ENCODE peak calls at places on chromosome 12, in four cellular contexts. O is CD4-positive, CD25-positive, alpha-beta regulatory T cell; B is fibroblast of lung; M is MM.1S. I is an unnamed sample.

GRCh38 chr12:79652521-79652920 is 38.2 kb downstream of the PAWR start:
- DNase-seq in O (no peak), B (no peak), M (no peak), I (no peak)

GRCh38 chr12:62191747-62192485 is 68.3 kb upstream of the USP15 start:
- DNase-seq in O (peak; percentile 25), B (peak; percentile 43), M (no peak), I (no peak)

GRCh38 chr12:121490401-121491257 is 90.2 kb downstream of the KDM2B start:
- DNase-seq in O (no peak), B (no peak), M (no peak), I (no peak)

GRCh38 chr12:85191-85666 is 18.7 kb downstream of the IQSEC3 start:
- DNase-seq in O (no peak), B (no peak), M (no peak), I (no peak)

GRCh38 chr12:127169321-127170270 is 1097.4 kb upstream of the TMEM132C start:
- DNase-seq in O (no peak), B (no peak), M (no peak), I (no peak)

GRCh38 chr12:25785164-25785563 is 173.3 kb upstream of the RASSF8 start:
- DNase-seq in O (no peak), B (no peak), M (no peak), I (no peak)

GRCh38 chr12:6229823-6230222 is 29.6 kb downstream of the CD9 start:
- DNase-seq in O (no peak), B (peak; percentile 97), M (no peak), I (no peak)

GRCh38 chr12:116529048-116529447 is 30.1 kb upstream of the MAP1LC3B2 start:
- DNase-seq in O (no peak), B (peak; percentile 49), M (no peak), I (no peak)

GRCh38 chr12:105935981-105936380 is 202.8 kb downstream of the NUAK1 start:
- DNase-seq in O (no peak), B (peak; percentile 31), M (no peak), I (no peak)

GRCh38 chr12:26135010-26135420 is 10.2 kb upstream of the BHLHE41 start:
- DNase-seq in O (no peak), B (no peak), M (no peak), I (no peak)

GRCh38 chr12:109815874-109816617 is 17.2 kb downstream of the TRPV4 start:
- DNase-seq in O (no peak), B (no peak), M (no peak), I (no peak)

GRCh38 chr12:42473130-42473529 is 116.4 kb downstream of the PRICKLE1 start:
- DNase-seq in O (no peak), B (peak; percentile 65), M (no peak), I (no peak)

GRCh38 chr12:34605510-34605887 is 583.2 kb downstream of the ALG10 start:
- DNase-seq in O (no peak), B (no peak), M (no peak), I (peak; percentile 3)

GRCh38 chr12:34605955-34606748 is 583.9 kb downstream of the ALG10 start:
- DNase-seq in O (no peak), B (no peak), M (no peak), I (no peak)

GRCh38 chr12:34604227-34604626 is 581.9 kb downstream of the ALG10 start:
- DNase-seq in O (no peak), B (no peak), M (no peak), I (no peak)

GRCh38 chr12:34603382-34604035 is 581.2 kb downstream of the ALG10 start:
- DNase-seq in O (no peak), B (no peak), M (no peak), I (peak; percentile 1)

DNA sequence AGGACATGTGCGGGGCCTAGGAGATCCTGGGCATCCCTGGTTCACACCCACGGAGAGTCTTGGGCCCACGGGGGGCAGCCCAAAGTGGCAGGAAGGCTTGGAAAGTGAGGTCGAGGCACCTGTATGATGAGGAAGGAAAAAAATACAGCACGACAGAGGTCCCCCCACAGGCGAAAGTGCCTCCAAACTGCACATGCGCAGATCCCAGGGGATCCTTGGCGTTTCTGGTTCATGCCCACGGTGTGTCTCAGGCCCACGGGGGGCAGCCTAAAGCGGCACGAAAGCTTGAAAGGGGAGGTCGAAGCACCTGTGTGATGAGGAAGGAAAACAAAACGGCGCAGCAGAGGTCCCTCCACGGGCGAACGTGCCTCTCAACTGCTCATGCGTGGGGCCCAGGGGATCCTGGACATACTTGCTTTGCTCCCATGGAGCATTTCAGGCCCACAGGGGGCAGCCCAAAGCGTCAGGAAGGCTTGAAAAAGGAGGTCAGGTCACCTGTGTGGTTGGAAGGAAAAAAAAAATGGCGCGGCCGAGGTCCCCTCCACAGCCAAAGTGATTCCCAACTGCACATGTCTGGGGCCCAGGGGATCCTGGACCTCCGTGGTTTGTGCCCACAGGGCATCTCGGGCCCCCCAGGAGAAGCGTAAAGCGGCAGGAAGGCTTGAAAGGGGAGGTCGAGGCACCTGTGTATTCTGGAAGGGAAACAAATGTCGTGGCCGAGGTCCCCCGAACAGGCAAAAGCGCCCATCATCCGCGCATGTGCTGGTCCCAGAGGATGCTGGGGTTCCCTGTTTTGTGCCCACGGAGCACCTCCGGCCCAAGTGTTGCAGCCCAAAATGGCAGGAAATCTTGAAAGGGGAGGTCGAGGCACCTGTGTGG is 582.6 kb downstream of the ALG10 start:
- DNase-seq in O (no peak), B (no peak), M (no peak), I (no peak)
- H3K9me3 ChIP-seq in O (no peaks in the 10 kb centered on the region), B (no peaks in the 10 kb centered on the region), M (no peaks in the 10 kb centered on the region), I (peaks cover 5% of the 10 kb centered on the region)

DNA sequence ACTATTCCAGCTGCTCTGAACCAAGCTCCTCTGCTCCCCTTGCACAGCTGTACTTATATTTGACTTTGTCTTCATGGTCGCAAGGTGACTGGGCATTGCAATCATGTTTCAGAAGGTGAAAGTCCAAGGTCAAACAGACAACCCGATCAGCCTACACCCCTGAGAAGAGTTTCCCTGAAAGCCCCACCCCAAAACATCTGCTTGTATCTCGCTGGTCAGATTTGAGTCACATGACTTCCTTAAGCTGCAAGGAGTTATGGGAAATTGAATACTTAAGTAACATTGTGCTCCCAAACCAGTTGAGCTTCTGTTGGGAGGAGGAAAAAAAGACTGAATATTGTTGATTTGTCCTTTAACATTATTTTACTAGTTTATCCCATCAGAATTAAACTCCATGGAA is 83.4 kb upstream of the FZD10 start:
- DNase-seq in O (no peak), B (no peak), M (no peak), I (no peak)
- H3K9me3 ChIP-seq in O (peaks cover 2% of the 10 kb centered on the region), B (no peaks in the 10 kb centered on the region), M (no peaks in the 10 kb centered on the region), I (no peaks in the 10 kb centered on the region)

DNA sequence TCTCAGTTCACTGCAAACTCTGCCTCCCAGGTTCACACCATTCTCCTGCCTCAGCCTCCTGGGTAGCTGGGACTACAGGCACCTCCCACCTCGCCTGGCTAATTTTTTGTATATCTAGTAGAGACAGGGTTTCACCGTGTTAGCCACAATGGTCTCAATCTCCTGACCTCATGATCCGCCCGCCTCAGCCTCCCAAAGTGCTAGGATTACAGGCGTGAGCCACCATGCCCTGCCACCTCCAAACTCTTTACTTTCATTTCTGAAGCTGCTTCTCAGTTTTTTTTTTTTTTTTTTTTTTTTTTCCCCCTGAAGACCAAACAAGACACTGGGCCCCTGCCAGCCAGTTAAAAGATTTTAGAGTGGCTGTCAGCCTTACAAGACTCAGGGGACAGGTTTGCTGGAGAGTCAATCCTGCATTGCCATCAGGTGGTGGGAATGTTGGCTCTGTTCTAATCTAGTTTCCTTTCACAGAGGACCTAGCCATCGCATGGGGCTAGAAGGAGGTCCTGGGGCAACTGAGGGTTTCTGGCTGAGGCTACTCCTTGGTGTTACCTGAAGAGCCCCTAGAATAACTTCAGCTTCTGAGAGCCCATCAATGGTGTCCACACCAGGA is 37.4 kb upstream of the HIGD1C start:
- DNase-seq in O (no peak), B (no peak), M (no peak), I (no peak)
- H3K9me3 ChIP-seq in O (peaks cover 15% of the 10 kb centered on the region), B (no peaks in the 10 kb centered on the region), M (no peaks in the 10 kb centered on the region), I (no peaks in the 10 kb centered on the region)

GRCh38 chr12:114405449-114406271 is at the start of gene TBX5:
- DNase-seq in O (no peak), B (peak; percentile 97), M (no peak), I (no peak)
- H3K9me3 ChIP-seq in O (no peaks in the 10 kb centered on the region), B (no peaks in the 10 kb centered on the region), M (no peaks in the 10 kb centered on the region), I (no peaks in the 10 kb centered on the region)

GRCh38 chr12:131443019-131444000 is 267.6 kb upstream of the SFSWAP start:
- DNase-seq in O (no peak), B (no peak), M (no peak), I (no peak)

GRCh38 chr12:131448254-131448795 is 262.6 kb upstream of the SFSWAP start:
- DNase-seq in O (no peak), B (no peak), M (no peak), I (no peak)

GRCh38 chr12:131444220-131445164 is 266.4 kb upstream of the SFSWAP start:
- DNase-seq in O (no peak), B (no peak), M (no peak), I (no peak)

GRCh38 chr12:131442337-131442918 is 268.5 kb upstream of the SFSWAP start:
- DNase-seq in O (no peak), B (no peak), M (no peak), I (no peak)

DNA sequence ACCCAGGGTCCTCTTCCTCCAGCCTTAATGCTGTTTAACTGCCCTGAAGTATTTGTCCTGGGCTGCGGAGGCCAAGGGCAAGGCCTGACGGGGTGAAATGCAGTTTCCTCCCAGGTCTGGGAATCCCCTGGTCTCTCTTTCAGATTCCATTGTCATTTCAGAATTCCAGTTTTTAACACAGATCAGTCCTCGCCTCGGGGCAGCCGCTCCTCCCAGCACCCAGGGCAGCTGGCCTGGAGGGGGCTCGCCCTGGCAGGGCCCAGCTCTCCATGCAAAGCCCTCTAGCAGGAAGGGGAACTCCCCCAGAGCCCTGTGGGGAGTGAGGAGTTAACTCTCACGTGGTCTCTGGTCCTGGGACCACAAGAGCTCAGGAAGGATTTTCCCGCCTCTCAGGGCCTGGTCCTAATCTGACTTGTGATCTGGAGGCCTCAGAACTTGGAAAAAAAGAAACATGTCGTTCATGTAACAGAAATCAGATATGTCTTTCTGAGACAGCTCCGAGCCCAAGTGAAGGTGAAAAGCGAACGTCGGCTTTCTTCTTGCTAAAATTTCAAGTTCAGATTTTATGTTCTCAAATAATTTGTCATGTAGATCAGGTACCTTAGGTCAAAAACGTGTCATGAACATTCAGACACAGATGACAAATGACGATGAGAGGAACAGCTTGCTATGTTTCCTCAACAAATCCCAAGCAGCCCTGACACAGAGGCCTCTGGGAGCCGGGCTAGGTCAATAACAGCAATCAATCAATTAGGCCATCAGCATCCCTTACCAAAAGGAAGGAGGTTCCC is 265.5 kb upstream of the SFSWAP start:
- DNase-seq in O (no peak), B (no peak), M (no peak), I (no peak)
- H3K9me3 ChIP-seq in O (no peaks in the 10 kb centered on the region), B (no peaks in the 10 kb centered on the region), M (no peaks in the 10 kb centered on the region), I (no peaks in the 10 kb centered on the region)

GRCh38 chr12:132537049-132537448 is 47.1 kb downstream of the FBRSL1 start:
- DNase-seq in O (no peak), B (no peak), M (no peak), I (no peak)
- H3K9me3 ChIP-seq in O (no peaks in the 10 kb centered on the region), B (peaks cover 7% of the 10 kb centered on the region), M (no peaks in the 10 kb centered on the region), I (no peaks in the 10 kb centered on the region)

GRCh38 chr12:1418144-1418543 is 176.2 kb downstream of the FBXL14 start:
- DNase-seq in O (no peak), B (no peak), M (no peak), I (no peak)

GRCh38 chr12:1419849-1420371 is 174.5 kb downstream of the FBXL14 start:
- DNase-seq in O (no peak), B (no peak), M (no peak), I (no peak)

GRCh38 chr12:1424674-1425395 is 169.5 kb downstream of the FBXL14 start:
- DNase-seq in O (no peak), B (no peak), M (no peak), I (no peak)

GRCh38 chr12:1422604-1423315 is 171.6 kb downstream of the FBXL14 start:
- DNase-seq in O (peak; percentile 7), B (no peak), M (peak; percentile 99), I (no peak)

GRCh38 chr12:1421091-1421902 is 173.1 kb downstream of the FBXL14 start:
- DNase-seq in O (no peak), B (no peak), M (no peak), I (no peak)
- H3K9me3 ChIP-seq in O (peaks cover 8% of the 10 kb centered on the region), B (no peaks in the 10 kb centered on the region), M (no peaks in the 10 kb centered on the region), I (peaks cover 5% of the 10 kb centered on the region)

I was measured in T-helper 17 cell.